ENCODE peak calls at places on chromosomes 7 and 10, in four cellular contexts. S is K562, P is SK-N-SH, U is H1. R is an unnamed sample.
A peak's percentile ranks its signal among the peaks of the same experiment; 100 is the strongest.

GRCh38 chr7:99170065-99170729 is 26.3 kb upstream of the SMURF1 start:
- DNase-seq in S (no peak), P (no peak), U (no peak), R (no peak)

GRCh38 chr7:1948887-1949680 is 279.0 kb downstream of the ELFN1 start:
- DNase-seq in S (no peak), P (no peak), U (no peak), R (no peak)

GRCh38 chr7:150476819-150477631 is 26.6 kb downstream of the GIMAP8 start:
- DNase-seq in S (peak; percentile 55), P (no peak), U (no peak), R (no peak)

GRCh38 chr10:28429573-28430216 is 103.2 kb upstream of the WAC start:
- DNase-seq in S (peak; percentile 23), P (no peak), U (peak; percentile 33), R (no peak)

GRCh38 chr10:122515588-122516231 is 44.8 kb upstream of the DMBT1 start:
- DNase-seq in S (no peak), P (no peak), U (no peak), R (peak; percentile 37)

GRCh38 chr7:21869785-21870402 is 75.8 kb downstream of the CDCA7L start:
- DNase-seq in S (peak; percentile 8), P (no peak), U (no peak), R (no peak)

GRCh38 chr10:29030855-29031254 is 258.0 kb upstream of the LYZL1 start:
- DNase-seq in S (no peak), P (no peak), U (no peak), R (no peak)

GRCh38 chr7:139602143-139602722 is 78.7 kb downstream of the CLEC2L start:
- DNase-seq in S (peak; percentile 62), P (peak; percentile 65), U (no peak), R (no peak)

GRCh38 chr10:124474502-124475070 is 13.0 kb downstream of the LHPP start:
- DNase-seq in S (no peak), P (no peak), U (no peak), R (no peak)

GRCh38 chr7:2321020-2321419 is 6.8 kb upstream of the SNX8 start:
- DNase-seq in S (no peak), P (no peak), U (no peak), R (no peak)

GRCh38 chr10:103287992-103288391 is 11.1 kb downstream of the INA start:
- DNase-seq in S (no peak), P (no peak), U (no peak), R (no peak)

GRCh38 chr7:139776486-139777303 is 1.1 kb downstream of the HIPK2 start:
- DNase-seq in S (peak; percentile 64), P (peak; percentile 62), U (peak; percentile 53), R (no peak)

DNA sequence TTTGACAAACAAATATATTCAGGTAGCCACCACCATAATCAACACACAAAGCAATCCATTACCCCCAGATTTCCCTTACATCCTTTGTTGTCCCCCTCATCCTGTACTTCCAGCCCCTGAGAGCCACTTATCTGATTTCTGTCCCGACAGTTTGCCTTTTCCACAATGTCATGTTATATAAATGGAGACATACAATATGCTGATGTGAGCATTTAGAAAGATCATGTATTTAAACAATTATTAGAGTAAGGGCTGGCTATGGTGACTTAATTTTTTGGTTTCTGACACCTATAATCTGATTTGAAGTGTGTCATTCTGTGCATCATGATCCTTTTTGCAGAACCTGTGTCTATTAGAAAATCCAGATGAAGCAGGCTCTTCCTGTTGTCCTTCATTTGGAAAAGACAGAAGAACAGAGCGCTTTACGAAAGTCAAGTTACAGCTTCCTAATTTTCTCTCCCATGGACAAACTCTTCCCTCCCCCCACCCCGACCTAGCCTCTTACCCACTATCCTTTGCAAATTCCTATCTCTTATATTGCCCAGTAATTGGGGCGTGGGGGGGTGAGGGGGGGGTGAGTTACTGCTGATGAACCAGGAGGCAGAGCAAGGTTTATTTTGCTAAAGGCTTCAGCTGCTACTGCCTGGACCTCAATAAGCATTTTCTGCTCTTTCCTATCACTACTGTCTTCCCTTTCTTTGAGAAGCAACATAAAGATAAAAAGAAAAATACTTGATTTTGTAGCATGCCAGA is 252.4 kb upstream of the C7orf33 start:
- DNase-seq in S (no peak), P (no peak), U (no peak), R (no peak)
- TF ChIP-seq TAF1 in S (no peak), P (no peak), U (no peak), R (no peak)

GRCh38 chr10:90997670-90998069 is 76.8 kb upstream of the ANKRD1 start:
- DNase-seq in S (no peak), P (peak; percentile 26), U (no peak), R (no peak)

GRCh38 chr10:90992462-90992861 is 71.6 kb upstream of the ANKRD1 start:
- DNase-seq in S (no peak), P (no peak), U (no peak), R (no peak)

GRCh38 chr10:90988024-90988423 is 67.1 kb upstream of the ANKRD1 start:
- DNase-seq in S (no peak), P (no peak), U (no peak), R (no peak)

GRCh38 chr10:90988802-90989201 is 67.9 kb upstream of the ANKRD1 start:
- DNase-seq in S (no peak), P (no peak), U (no peak), R (no peak)

GRCh38 chr10:90993340-90993739 is 72.5 kb upstream of the ANKRD1 start:
- DNase-seq in S (no peak), P (no peak), U (no peak), R (no peak)
- TF ChIP-seq POLR2AphosphoS5 in S (no peak), P (no peak), U (no peak), R (no peak)

DNA sequence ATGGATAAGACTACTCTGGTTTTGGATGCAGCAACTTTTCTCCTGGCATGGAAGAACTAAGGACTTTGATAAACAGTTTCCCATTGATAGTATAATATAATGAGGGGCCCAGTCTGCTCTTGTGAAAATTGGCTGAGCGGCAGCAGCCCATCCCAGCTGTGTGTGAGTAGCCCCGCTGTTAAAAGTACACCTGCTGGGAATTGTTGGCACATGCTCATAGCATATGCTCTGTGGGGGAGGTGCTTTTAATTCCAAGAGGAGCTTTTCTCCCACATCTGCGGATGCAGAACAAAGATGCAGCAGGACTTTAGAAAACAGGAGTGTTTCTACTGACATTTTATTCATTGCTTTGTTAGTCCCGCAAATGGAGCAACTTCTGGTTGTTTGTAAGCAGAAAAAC is 19.0 kb downstream of the SRI start:
- DNase-seq in S (no peak), P (no peak), U (no peak), R (no peak)
- TF ChIP-seq TAF1 in S (no peak), P (no peak), U (no peak), R (no peak)

GRCh38 chr10:7102084-7102483 is 308.8 kb downstream of the SFMBT2 start:
- DNase-seq in S (no peak), P (no peak), U (no peak), R (no peak)
- TF ChIP-seq POLR2AphosphoS5 in S (no peak), P (no peak), U (no peak), R (no peak)

DNA sequence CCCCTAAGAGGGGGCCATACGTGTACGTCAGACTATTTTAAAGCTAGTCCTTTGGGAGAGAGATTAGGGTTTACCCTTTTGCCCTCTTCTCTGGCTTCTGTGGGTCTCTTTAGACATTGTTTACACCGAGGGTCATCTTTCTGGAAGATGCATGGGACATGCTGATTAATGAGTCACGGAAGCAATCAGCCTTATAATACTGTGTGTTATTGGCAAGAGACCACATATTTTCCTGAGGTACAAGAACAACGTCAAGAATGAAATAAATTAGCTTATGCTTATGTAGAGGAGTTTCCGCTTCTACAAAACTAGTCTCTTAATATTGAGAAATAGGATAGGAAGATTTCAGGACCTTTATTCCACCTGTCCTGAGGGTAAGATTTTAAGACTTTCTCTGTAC is 327.7 kb downstream of the BBS9 start:
- DNase-seq in S (no peak), P (no peak), U (no peak), R (no peak)
- TF ChIP-seq TAF1 in S (no peak), P (no peak), U (no peak), R (no peak)

GRCh38 chr7:6160191-6160623 is 112.2 kb downstream of the CYTH3 start:
- DNase-seq in S (peak; percentile 38), P (peak; percentile 96), U (peak; percentile 60), R (no peak)
- TF ChIP-seq POLR2AphosphoS5 in S (no peak), P (no peak), U (no peak), R (no peak)

GRCh38 chr7:405489-406211 is 114.0 kb downstream of the PDGFA start:
- DNase-seq in S (no peak), P (peak; percentile 43), U (peak; percentile 47), R (no peak)
- TF ChIP-seq TAF1 in S (no peak), P (no peak), U (no peak), R (no peak)

GRCh38 chr10:5932345-5932744 is 42.3 kb downstream of the FBH1 start:
- DNase-seq in S (no peak), P (no peak), U (no peak), R (no peak)
- TF ChIP-seq POLR2AphosphoS5 in S (no peak), P (no peak), U (no peak), R (no peak)

R was measured in GM12891.